ENCODE peak calls at places on chromosomes 2 and 18, in seven cellular contexts. G is activated naive CD4-positive, alpha-beta T cell treated with anti-CD3 and anti-CD28 coated beads, Interleukin-2, amount 50 U/mL, for 16 hours; D is T-helper 2 cell; C is stimulated activated naive CD8-positive, alpha-beta T cell treated with anti-CD3 and anti-CD28 coated beads, Interleukin-15, Interleukin-2, amounts not matched to agents 100 U/mL and 50 U/mL, for 24 hours; Z is skeletal muscle cell; U is NCI-H69; T is stimulated activated CD8-positive, alpha-beta memory T cell treated with anti-CD3 and anti-CD28 coated beads, Interleukin-15, amount 100 ng/mL, for 24 hours. A is an unnamed sample.
A peak's percentile ranks its signal among the peaks of the same experiment; 100 is the strongest.

GRCh38 chr18:37564796-37565137 is 831 bp downstream of the CELF4 start:
- DNase-seq in G (no peak), D (peak; percentile 5), C (peak; percentile 12), Z (no peak), U (peak; percentile 67), T (no peak), A (no peak)

GRCh38 chr18:75090336-75090735 is 118.6 kb downstream of the PTGR3 start:
- DNase-seq in G (no peak), D (no peak), C (no peak), Z (no peak), U (no peak), T (no peak), A (no peak)

GRCh38 chr2:223528036-223528435 is 74.1 kb downstream of the SCG2 start:
- DNase-seq in G (no peak), D (no peak), C (no peak), Z (peak; percentile 61), U (no peak), T (no peak), A (no peak)

GRCh38 chr18:47204908-47205522 is 28.9 kb upstream of the IER3IP1 start:
- DNase-seq in G (peak; percentile 30), D (peak; percentile 32), C (peak; percentile 37), Z (no peak), U (peak; percentile 66), T (no peak), A (no peak)

GRCh38 chr2:39593439-39594393 is 72.0 kb upstream of the TMEM178A start:
- DNase-seq in G (no peak), D (peak; percentile 10), C (no peak), Z (peak; percentile 44), U (peak; percentile 83), T (no peak), A (no peak)

GRCh38 chr2:26349690-26350089 is 3.1 kb upstream of the ADGRF3 start:
- DNase-seq in G (no peak), D (no peak), C (no peak), Z (no peak), U (no peak), T (no peak), A (no peak)

GRCh38 chr18:32771871-32772499 is 838 bp downstream of the KLHL14 start:
- DNase-seq in G (peak; percentile 10), D (no peak), C (peak; percentile 6), Z (no peak), U (peak; percentile 96), T (no peak), A (no peak)

GRCh38 chr18:78242307-78242643 is 737.3 kb upstream of the SALL3 start:
- DNase-seq in G (no peak), D (no peak), C (no peak), Z (no peak), U (no peak), T (no peak), A (no peak)

GRCh38 chr2:157725856-157726255 is 97.2 kb upstream of the ACVR1C start:
- DNase-seq in G (no peak), D (no peak), C (no peak), Z (peak; percentile 49), U (no peak), T (no peak), A (no peak)

GRCh38 chr2:191566347-191566746 is 111.6 kb upstream of the NABP1 start:
- DNase-seq in G (peak; percentile 68), D (peak; percentile 62), C (peak; percentile 77), Z (no peak), U (peak; percentile 42), T (peak; percentile 28), A (peak; percentile 43)

GRCh38 chr2:155332016-155332415 is 633.5 kb downstream of the KCNJ3 start:
- DNase-seq in G (no peak), D (no peak), C (no peak), Z (no peak), U (no peak), T (no peak), A (no peak)